ENCODE peak calls at places on chromosome X, in seven cellular contexts. K is AG09309, N is BE2C, E is Caco-2, V is tibial nerve, C is neural crest cell, A is endothelial cell. B is an unnamed sample.

GRCh38 chrX:54812306-54812705 is 4.8 kb downstream of the MAGED2 start:
- DNase-seq in K (no peak), N (no peak), E (no peak), V (no peak), C (no peak), A (no peak), B (no peak)

GRCh38 chrX:7215842-7216241 is 67.9 kb upstream of the PUDP start:
- DNase-seq in K (no peak), N (no peak), E (no peak), V (no peak), C (no peak), A (no peak), B (no peak)

GRCh38 chrX:36160056-36160455 is 240.5 kb downstream of the CFAP47 start:
- DNase-seq in K (no peak), N (no peak), E (no peak), V (no peak), C (no peak), A (no peak), B (no peak)

GRCh38 chrX:119095936-119096335 is 23.1 kb downstream of the CT47C1 start:
- DNase-seq in K (no peak), N (no peak), E (no peak), V (no peak), C (no peak), A (no peak), B (no peak)

GRCh38 chrX:30961805-30962204 is 72.8 kb upstream of the TAB3 start:
- DNase-seq in K (no peak), N (no peak), E (no peak), V (no peak), C (no peak), A (no peak), B (no peak)

GRCh38 chrX:53282313-53282712 is 929 bp upstream of the IQSEC2 start:
- DNase-seq in K (no peak), N (no peak), E (no peak), V (no peak), C (no peak), A (no peak), B (no peak)

GRCh38 chrX:147875866-147876596 is 35.7 kb upstream of the FMR1 start:
- DNase-seq in K (no peak), N (no peak), E (no peak), V (no peak), C (no peak), A (no peak), B (no peak)

GRCh38 chrX:107985032-107985431 is 2.9 kb upstream of the TEX13B start:
- DNase-seq in K (no peak), N (no peak), E (no peak), V (no peak), C (no peak), A (no peak), B (no peak)

GRCh38 chrX:108019382-108019857 is 25.4 kb upstream of the VSIG1 start:
- DNase-seq in K (no peak), N (no peak), E (no peak), V (no peak), C (no peak), A (no peak), B (no peak)

GRCh38 chrX:13223868-13224555 is 95.8 kb downstream of the ATXN3L start:
- DNase-seq in K (peak; percentile 57), N (no peak), E (no peak), V (no peak), C (no peak), A (no peak), B (no peak)

GRCh38 chrX:81390244-81390643 is 188.3 kb downstream of the SH3BGRL start:
- DNase-seq in K (no peak), N (no peak), E (no peak), V (no peak), C (no peak), A (no peak), B (no peak)

GRCh38 chrX:12974217-12974796 is 603 bp upstream of the TMSB4X start:
- DNase-seq in K (no peak), N (no peak), E (no peak), V (peak; percentile 38), C (peak; percentile 38), A (no peak), B (peak; percentile 87)

GRCh38 chrX:120090208-120090607 is 12.7 kb upstream of the RHOXF2B start:
- DNase-seq in K (no peak), N (no peak), E (no peak), V (no peak), C (no peak), A (no peak), B (no peak)

GRCh38 chrX:129019412-129019811 is 503.9 kb downstream of the SMARCA1 start:
- DNase-seq in K (no peak), N (no peak), E (no peak), V (no peak), C (no peak), A (no peak), B (no peak)

GRCh38 chrX:132822634-132823012 is 135.8 kb downstream of the HS6ST2 start:
- DNase-seq in K (no peak), N (no peak), E (no peak), V (no peak), C (no peak), A (no peak), B (no peak)

GRCh38 chrX:37905436-37906147 is 58.2 kb upstream of the DYNLT3 start:
- DNase-seq in K (no peak), N (peak; percentile 76), E (peak; percentile 70), V (no peak), C (peak; percentile 4), A (peak; percentile 20), B (peak; percentile 84)

GRCh38 chrX:105696870-105697269 is 125.5 kb upstream of the NRK start:
- DNase-seq in K (no peak), N (no peak), E (no peak), V (no peak), C (no peak), A (no peak), B (no peak)

GRCh38 chrX:24332868-24333267 is 19.0 kb upstream of the SUPT20HL2 start:
- DNase-seq in K (no peak), N (no peak), E (no peak), V (no peak), C (no peak), A (no peak), B (no peak)

GRCh38 chrX:41449615-41450014 is 2.5 kb downstream of the NYX start:
- DNase-seq in K (no peak), N (no peak), E (no peak), V (no peak), C (no peak), A (no peak), B (no peak)

GRCh38 chrX:97854071-97854470 is 970.4 kb downstream of the RPA4 start:
- DNase-seq in K (no peak), N (no peak), E (no peak), V (no peak), C (no peak), A (no peak), B (no peak)

GRCh38 chrX:23381099-23381498 is 46.5 kb downstream of the PTCHD1 start:
- DNase-seq in K (no peak), N (no peak), E (no peak), V (no peak), C (no peak), A (no peak), B (no peak)

GRCh38 chrX:56309881-56310280 is 77.7 kb downstream of the KLF8 start:
- DNase-seq in K (no peak), N (no peak), E (no peak), V (no peak), C (no peak), A (no peak), B (no peak)

GRCh38 chrX:21926527-21927278 is 13.8 kb upstream of the SMS start:
- DNase-seq in K (peak; percentile 85), N (no peak), E (peak; percentile 16), V (no peak), C (no peak), A (no peak), B (no peak)

GRCh38 chrX:122092978-122093377 is 1045.6 kb downstream of the GLUD2 start:
- DNase-seq in K (no peak), N (no peak), E (no peak), V (no peak), C (no peak), A (no peak), B (no peak)
- TF ChIP-seq CTCF in K (no peak), N (no peak), E (no peak), V (no peak), C (peak; percentile 42), A (peak; percentile 43), B (no peak)

DNA sequence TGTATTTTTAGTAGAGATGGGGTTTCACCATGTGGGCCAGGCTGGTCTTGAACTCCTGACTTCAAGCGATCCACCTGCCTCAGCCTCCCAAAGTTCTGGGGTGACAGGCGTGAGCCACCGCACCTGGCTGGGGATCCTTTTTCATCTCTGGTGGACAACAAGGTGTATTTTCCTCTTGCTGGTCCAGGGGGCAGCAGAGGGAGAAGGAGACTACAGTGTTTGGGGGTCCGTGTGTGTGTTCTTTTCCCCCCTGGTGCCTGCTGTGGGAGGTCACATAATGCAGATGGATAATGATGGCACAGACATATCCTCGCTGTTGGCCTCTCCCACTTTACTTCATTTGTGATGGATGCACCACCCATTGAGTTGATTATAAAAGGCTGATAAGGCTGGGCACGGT is 39.0 kb upstream of the CD99 start:
- DNase-seq in K (no peak), N (no peak), E (no peak), V (no peak), C (no peak), A (no peak), B (no peak)
- TF ChIP-seq CTCF in K (no peak), N (no peak), E (peak; percentile 30), V (no peak), C (peak; percentile 35), A (peak; percentile 39), B (no peak)

GRCh38 chrX:15465896-15466651 is 27.1 kb downstream of the PIR start:
- DNase-seq in K (no peak), N (no peak), E (peak; percentile 4), V (no peak), C (no peak), A (peak; percentile 23), B (no peak)
- TF ChIP-seq CTCF in K (peak; percentile 21), N (peak; percentile 31), E (peak; percentile 20), V (no peak), C (peak; percentile 30), A (peak; percentile 23), B (peak; percentile 7)

GRCh38 chrX:138847930-138848329 is 136.4 kb upstream of the FGF13 start:
- DNase-seq in K (no peak), N (no peak), E (peak; percentile 4), V (no peak), C (no peak), A (no peak), B (no peak)
- TF ChIP-seq CTCF in K (peak; percentile 30), N (no peak), E (peak; percentile 15), V (no peak), C (peak; percentile 57), A (no peak), B (no peak)